ENCODE peak calls at places on chromosomes 6 and 20, in four cellular contexts. K, Q, F and W are unnamed samples.
A peak's percentile ranks its signal among the peaks of the same experiment; 100 is the strongest.

GRCh38 chr6:27901801-27902200 is 10.4 kb downstream of the OR2B2 start:
- DNase-seq in F (no peak), K (no peak), Q (no peak), W (no peak)

GRCh38 chr6:111764238-111765182 is 108.7 kb downstream of the FYN start:
- DNase-seq in K (no peak), F (peak; percentile 86), Q (no peak), W (peak; percentile 29)

GRCh38 chr20:60749804-60750602 is 502.1 kb upstream of the CDH4 start:
- DNase-seq in K (no peak), Q (peak; percentile 10), F (no peak), W (no peak)

GRCh38 chr6:5619249-5619648 is 357.9 kb downstream of the FARS2 start:
- DNase-seq in Q (no peak), K (no peak), F (peak; percentile 84), W (no peak)

GRCh38 chr6:125008261-125008671 is 46.0 kb downstream of the RNF217 start:
- DNase-seq in F (no peak), K (no peak), Q (no peak), W (no peak)

GRCh38 chr6:93036835-93037234 is 382.5 kb downstream of the EPHA7 start:
- DNase-seq in Q (peak; percentile 64), K (no peak), F (no peak), W (no peak)

GRCh38 chr6:125869427-125869826 is 78.7 kb downstream of the NCOA7 start:
- DNase-seq in Q (no peak), K (no peak), F (no peak), W (no peak)

GRCh38 chr6:108165714-108166663 is at the start of gene NR2E1:
- DNase-seq in F (no peak), K (no peak), Q (peak; percentile 66), W (no peak)

GRCh38 chr20:33728463-33728862 is 3.3 kb upstream of the ZNF341 start:
- DNase-seq in Q (no peak), F (no peak), K (no peak), W (no peak)

GRCh38 chr6:49787176-49787575 is at the start of gene PGK2:
- DNase-seq in Q (peak; percentile 9), F (no peak), K (no peak), W (no peak)

GRCh38 chr6:111523484-111524166 is 40.6 kb upstream of the REV3L start:
- DNase-seq in Q (no peak), K (no peak), F (no peak), W (no peak)

GRCh38 chr6:169097336-169098052 is 156.2 kb downstream of the THBS2 start:
- DNase-seq in Q (no peak), F (no peak), K (no peak), W (no peak)

GRCh38 chr6:2450546-2450945 is 205.1 kb upstream of the GMDS start:
- DNase-seq in F (no peak), Q (peak; percentile 8), K (peak; percentile 62), W (peak; percentile 65)

GRCh38 chr6:50816115-50816675 is 2.5 kb upstream of the TFAP2B start:
- DNase-seq in K (peak; percentile 81), Q (peak; percentile 88), F (peak; percentile 79), W (peak; percentile 62)

GRCh38 chr6:168439791-168440491 is 1.0 kb upstream of the SMOC2 start:
- DNase-seq in Q (no peak), K (no peak), F (no peak), W (no peak)

GRCh38 chr6:130907687-130908086 is 80.5 kb downstream of the SMLR1 start:
- DNase-seq in Q (no peak), F (no peak), K (no peak), W (no peak)

GRCh38 chr20:53829706-53830521 is 236.3 kb upstream of the ZNF217 start:
- DNase-seq in F (no peak), Q (peak; percentile 98), K (peak; percentile 60), W (no peak)

GRCh38 chr6:95228636-95229035 is 348.7 kb upstream of the MANEA start:
- DNase-seq in K (no peak), Q (peak; percentile 78), F (no peak), W (no peak)

GRCh38 chr6:15247750-15248450 is 2.0 kb downstream of the JARID2 start:
- DNase-seq in K (peak; percentile 70), Q (peak; percentile 71), F (peak; percentile 92), W (peak; percentile 78)

GRCh38 chr20:58867211-58867610 is 14.7 kb downstream of the GNAS start:
- DNase-seq in K (no peak), F (no peak), Q (no peak), W (no peak)

GRCh38 chr20:35823147-35823546 is 51.3 kb downstream of the PHF20 start:
- DNase-seq in K (no peak), F (no peak), Q (peak; percentile 23), W (no peak)

GRCh38 chr20:20462185-20462584 is 94.3 kb downstream of the INSM1 start:
- DNase-seq in F (no peak), Q (no peak), K (no peak), W (no peak)

GRCh38 chr20:19975901-19976300 is 41.3 kb upstream of the NAA20 start:
- DNase-seq in Q (no peak), K (no peak), F (no peak), W (no peak)

GRCh38 chr6:119331676-119332286 is 17.8 kb downstream of the MAN1A1 start:
- DNase-seq in K (no peak), F (no peak), Q (no peak), W (no peak)

DNA sequence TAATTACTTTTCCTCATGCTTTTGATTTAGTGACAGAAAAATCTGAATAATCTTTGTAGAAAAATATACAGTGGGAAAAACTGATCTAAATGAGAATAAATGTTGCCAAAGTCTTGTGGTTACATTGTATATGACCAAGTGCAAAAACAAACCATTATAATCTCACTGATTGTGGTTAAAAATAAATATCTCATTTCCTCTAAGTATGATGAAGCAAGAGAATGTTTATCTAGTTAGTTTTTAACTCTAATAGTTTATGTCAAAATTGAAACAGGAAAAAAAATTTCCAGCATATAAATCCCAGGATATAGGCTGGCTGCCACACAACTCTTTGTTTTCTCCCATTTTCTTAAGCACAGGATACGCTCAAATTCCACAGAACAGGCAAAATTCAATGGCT is 392.7 kb upstream of the ID4 start:
- DNase-seq in K (no peak), F (no peak), Q (no peak), W (no peak)
- H3K4me3 ChIP-seq in K (no peak overlapping the region), F (no peak overlapping the region), Q (no peak overlapping the region), W (no peak overlapping the region)

DNA sequence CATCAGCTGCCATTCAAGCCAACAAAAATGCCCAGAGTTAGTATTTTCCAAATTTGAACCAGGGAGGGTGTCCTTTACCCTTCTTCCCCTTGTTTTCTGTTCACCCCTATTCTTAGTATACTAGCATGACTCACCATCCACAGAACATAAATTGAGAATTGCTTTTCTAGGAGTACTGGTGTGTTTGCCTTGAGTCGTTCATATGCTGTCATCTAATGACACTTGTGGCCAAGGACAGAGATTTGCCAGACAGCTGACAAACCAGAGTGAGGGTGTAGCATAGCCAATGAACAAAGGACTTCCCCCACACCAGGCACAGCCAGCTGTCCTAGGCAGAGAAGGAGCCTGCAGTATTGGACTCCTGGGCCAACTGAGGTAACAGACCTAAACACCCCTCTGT is 62.2 kb downstream of the FILIP1 start:
- DNase-seq in Q (no peak), K (no peak), F (no peak), W (no peak)
- TF ChIP-seq CTCF in Q (no peak), K (no peak), F (no peak), W (no peak)

GRCh38 chr6:135267085-135267484 is 86.0 kb downstream of the MYB start:
- DNase-seq in Q (no peak), K (no peak), F (no peak), W (peak; percentile 65)

GRCh38 chr6:135266675-135267074 is 85.6 kb downstream of the MYB start:
- DNase-seq in Q (no peak), K (no peak), F (no peak), W (peak; percentile 54)

GRCh38 chr6:135268263-135268662 is 87.2 kb downstream of the MYB start:
- DNase-seq in K (no peak), F (no peak), Q (no peak), W (no peak)

GRCh38 chr6:135269399-135270005 is 88.4 kb downstream of the MYB start:
- DNase-seq in Q (no peak), F (no peak), K (no peak), W (peak; percentile 89)

DNA sequence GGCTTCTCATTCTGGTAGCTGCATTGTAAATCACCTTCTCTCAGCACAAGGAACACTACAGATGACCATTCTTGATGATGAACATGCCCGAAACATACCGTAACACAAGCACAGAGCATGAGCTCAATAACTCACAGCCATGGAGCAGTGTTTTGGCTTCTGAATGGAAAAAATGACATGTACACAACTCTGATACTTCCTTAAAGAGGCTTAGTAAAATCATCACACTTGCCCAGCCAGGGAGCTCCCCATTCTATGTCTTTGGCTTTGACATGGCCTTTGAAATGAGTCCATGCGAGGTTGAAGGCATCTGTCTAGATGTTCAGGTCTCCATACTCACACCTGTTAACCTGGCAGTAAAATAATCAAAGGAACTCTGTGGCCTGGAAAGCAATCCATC is 87.6 kb downstream of the MYB start:
- DNase-seq in F (no peak), K (no peak), Q (no peak), W (no peak)
- H3K4me1 ChIP-seq in F (no peaks in the 10 kb centered on the region), K (no peaks in the 10 kb centered on the region), Q (peaks cover 6% of the 10 kb centered on the region), W (peaks cover 51% of the 10 kb centered on the region)

GRCh38 chr20:3678198-3678597 is 3.6 kb downstream of the ADAM33 start:
- DNase-seq in Q (no peak), F (no peak), K (no peak), W (no peak)

GRCh38 chr20:3679749-3680700 is 1.8 kb downstream of the ADAM33 start:
- DNase-seq in K (no peak), Q (no peak), F (no peak), W (no peak)

GRCh38 chr20:3677733-3678132 is 4.1 kb downstream of the ADAM33 start:
- DNase-seq in Q (no peak), K (no peak), F (no peak), W (no peak)

GRCh38 chr20:3680701-3681351 is 984 bp downstream of the ADAM33 start:
- DNase-seq in K (no peak), F (no peak), Q (no peak), W (no peak)

GRCh38 chr20:3678893-3679720 is 2.7 kb downstream of the ADAM33 start:
- DNase-seq in F (no peak), Q (no peak), K (no peak), W (no peak)
- H3K4me3 ChIP-seq in F (no peak overlapping the region), Q (no peak overlapping the region), K (no peak overlapping the region), W (no peak overlapping the region)

DNA sequence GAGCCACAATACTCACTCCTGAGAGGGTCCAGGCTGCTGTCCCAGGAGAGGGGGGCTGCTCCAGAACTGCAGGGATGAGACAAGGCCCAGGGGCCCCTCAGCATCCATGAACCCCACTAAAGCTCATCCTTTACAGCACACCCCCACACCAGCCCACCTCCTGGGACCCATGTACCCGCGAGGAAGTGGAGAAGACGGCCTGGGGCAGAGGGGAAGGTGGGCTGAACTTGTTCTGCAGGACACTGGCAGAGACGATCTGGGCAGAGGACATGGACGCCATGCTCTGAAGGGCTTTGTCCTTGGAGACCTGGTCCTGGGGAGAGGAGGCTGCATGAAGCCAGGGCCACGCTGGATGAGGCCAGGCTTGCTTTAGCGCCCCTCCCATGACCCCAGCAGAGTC is 10.1 kb downstream of the RPL10A start:
- DNase-seq in Q (no peak), K (no peak), F (no peak), W (no peak)
- TF ChIP-seq CTCF in Q (no peak), K (no peak), F (no peak), W (no peak)